ENCODE peak calls at places on chromosomes 11 and 22, in nine cellular contexts. One of them, this sample, is unnamed.

GRCh38 chr22:27307545-27308279 is 493.8 kb downstream of the MN1 start:
- DNase-seq in IMR-90: no peak
- DNase-seq in sigmoid colon: no peak
- DNase-seq in upper lobe of left lung: no peak
- DNase-seq in heart left ventricle: no peak
- DNase-seq in testis: no peak
- DNase-seq in suprapubic skin: no peak
- DNase-seq in body of pancreas: no peak
- DNase-seq in GM12891: no peak
- DNase-seq in this sample: no peak

GRCh38 chr22:46090051-46090591 is 60.2 kb upstream of the PPARA start:
- DNase-seq in testis: no peak
- DNase-seq in body of pancreas: peak; percentile 92
- DNase-seq in GM12891: no peak
- DNase-seq in sigmoid colon: peak; percentile 88
- DNase-seq in IMR-90: no peak
- DNase-seq in upper lobe of left lung: no peak
- DNase-seq in suprapubic skin: peak; percentile 81
- DNase-seq in heart left ventricle: peak; percentile 70
- DNase-seq in this sample: no peak

GRCh38 chr11:106828976-106829375 is 189.3 kb downstream of the GUCY1A2 start:
- DNase-seq in GM12891: no peak
- DNase-seq in upper lobe of left lung: no peak
- DNase-seq in testis: no peak
- DNase-seq in body of pancreas: no peak
- DNase-seq in sigmoid colon: no peak
- DNase-seq in suprapubic skin: no peak
- DNase-seq in heart left ventricle: no peak
- DNase-seq in IMR-90: no peak
- DNase-seq in this sample: no peak

GRCh38 chr11:67056640-67057409 is at the start of gene RHOD:
- DNase-seq in testis: peak; percentile 46
- DNase-seq in suprapubic skin: no peak
- DNase-seq in body of pancreas: peak; percentile 82
- DNase-seq in heart left ventricle: no peak
- DNase-seq in upper lobe of left lung: peak; percentile 65
- DNase-seq in sigmoid colon: no peak
- DNase-seq in GM12891: peak; percentile 56
- DNase-seq in IMR-90: no peak
- DNase-seq in this sample: no peak

GRCh38 chr11:19697721-19698121 is 14.9 kb upstream of the NAV2 start:
- DNase-seq in IMR-90: no peak
- DNase-seq in heart left ventricle: no peak
- DNase-seq in suprapubic skin: no peak
- DNase-seq in body of pancreas: no peak
- DNase-seq in GM12891: no peak
- DNase-seq in testis: peak; percentile 22
- DNase-seq in sigmoid colon: no peak
- DNase-seq in upper lobe of left lung: no peak
- DNase-seq in this sample: no peak

GRCh38 chr22:37045958-37046357 is 5.6 kb upstream of the KCTD17 start:
- DNase-seq in sigmoid colon: no peak
- DNase-seq in upper lobe of left lung: no peak
- DNase-seq in heart left ventricle: no peak
- DNase-seq in GM12891: no peak
- DNase-seq in IMR-90: peak; percentile 62
- DNase-seq in suprapubic skin: no peak
- DNase-seq in testis: no peak
- DNase-seq in body of pancreas: no peak
- DNase-seq in this sample: peak; percentile 35

GRCh38 chr11:114346709-114347141 is 50.5 kb downstream of the NNMT start:
- DNase-seq in upper lobe of left lung: no peak
- DNase-seq in IMR-90: no peak
- DNase-seq in testis: no peak
- DNase-seq in sigmoid colon: no peak
- DNase-seq in GM12891: no peak
- DNase-seq in body of pancreas: no peak
- DNase-seq in heart left ventricle: no peak
- DNase-seq in suprapubic skin: no peak
- DNase-seq in this sample: peak; percentile 23

GRCh38 chr22:19057999-19058491 is 64.2 kb downstream of the DGCR2 start:
- DNase-seq in body of pancreas: no peak
- DNase-seq in testis: no peak
- DNase-seq in sigmoid colon: peak; percentile 55
- DNase-seq in upper lobe of left lung: peak; percentile 8
- DNase-seq in suprapubic skin: peak; percentile 40
- DNase-seq in heart left ventricle: no peak
- DNase-seq in IMR-90: no peak
- DNase-seq in GM12891: no peak
- DNase-seq in this sample: no peak

GRCh38 chr11:9838961-9839360 is 175.1 kb downstream of the SWAP70 start:
- DNase-seq in heart left ventricle: no peak
- DNase-seq in sigmoid colon: no peak
- DNase-seq in GM12891: no peak
- DNase-seq in testis: no peak
- DNase-seq in suprapubic skin: no peak
- DNase-seq in IMR-90: no peak
- DNase-seq in body of pancreas: no peak
- DNase-seq in upper lobe of left lung: no peak
- DNase-seq in this sample: no peak

GRCh38 chr11:65852508-65853248 is 5.3 kb downstream of the CFL1 start:
- DNase-seq in upper lobe of left lung: no peak
- DNase-seq in IMR-90: no peak
- DNase-seq in heart left ventricle: no peak
- DNase-seq in sigmoid colon: peak; percentile 61
- DNase-seq in body of pancreas: no peak
- DNase-seq in suprapubic skin: peak; percentile 66
- DNase-seq in GM12891: no peak
- DNase-seq in testis: no peak
- DNase-seq in this sample: no peak

GRCh38 chr11:69243496-69244200 is 50.3 kb upstream of the MYEOV start:
- DNase-seq in IMR-90: no peak
- DNase-seq in GM12891: no peak
- DNase-seq in suprapubic skin: no peak
- DNase-seq in upper lobe of left lung: no peak
- DNase-seq in heart left ventricle: no peak
- DNase-seq in testis: peak; percentile 9
- DNase-seq in sigmoid colon: peak; percentile 35
- DNase-seq in body of pancreas: no peak
- DNase-seq in this sample: no peak

GRCh38 chr11:13261600-13262061 is 16.0 kb upstream of the BMAL1 start:
- DNase-seq in body of pancreas: no peak
- DNase-seq in sigmoid colon: no peak
- DNase-seq in GM12891: no peak
- DNase-seq in heart left ventricle: no peak
- DNase-seq in testis: no peak
- DNase-seq in IMR-90: peak; percentile 87
- DNase-seq in suprapubic skin: no peak
- DNase-seq in upper lobe of left lung: no peak
- DNase-seq in this sample: no peak

GRCh38 chr11:32069361-32070058 is 21.4 kb upstream of the RCN1 start:
- DNase-seq in upper lobe of left lung: no peak
- DNase-seq in testis: no peak
- DNase-seq in suprapubic skin: no peak
- DNase-seq in sigmoid colon: no peak
- DNase-seq in GM12891: no peak
- DNase-seq in IMR-90: no peak
- DNase-seq in body of pancreas: no peak
- DNase-seq in heart left ventricle: no peak
- DNase-seq in this sample: no peak
- TF ChIP-seq POLR2A in upper lobe of left lung: no peak
- TF ChIP-seq POLR2A in testis: no peak
- TF ChIP-seq POLR2A in suprapubic skin: no peak
- TF ChIP-seq POLR2A in sigmoid colon: no peak
- TF ChIP-seq POLR2A in GM12891: no peak
- TF ChIP-seq POLR2A in IMR-90: no peak
- TF ChIP-seq POLR2A in body of pancreas: no peak
- TF ChIP-seq POLR2A in heart left ventricle: no peak
- TF ChIP-seq POLR2A in this sample: no peak

DNA sequence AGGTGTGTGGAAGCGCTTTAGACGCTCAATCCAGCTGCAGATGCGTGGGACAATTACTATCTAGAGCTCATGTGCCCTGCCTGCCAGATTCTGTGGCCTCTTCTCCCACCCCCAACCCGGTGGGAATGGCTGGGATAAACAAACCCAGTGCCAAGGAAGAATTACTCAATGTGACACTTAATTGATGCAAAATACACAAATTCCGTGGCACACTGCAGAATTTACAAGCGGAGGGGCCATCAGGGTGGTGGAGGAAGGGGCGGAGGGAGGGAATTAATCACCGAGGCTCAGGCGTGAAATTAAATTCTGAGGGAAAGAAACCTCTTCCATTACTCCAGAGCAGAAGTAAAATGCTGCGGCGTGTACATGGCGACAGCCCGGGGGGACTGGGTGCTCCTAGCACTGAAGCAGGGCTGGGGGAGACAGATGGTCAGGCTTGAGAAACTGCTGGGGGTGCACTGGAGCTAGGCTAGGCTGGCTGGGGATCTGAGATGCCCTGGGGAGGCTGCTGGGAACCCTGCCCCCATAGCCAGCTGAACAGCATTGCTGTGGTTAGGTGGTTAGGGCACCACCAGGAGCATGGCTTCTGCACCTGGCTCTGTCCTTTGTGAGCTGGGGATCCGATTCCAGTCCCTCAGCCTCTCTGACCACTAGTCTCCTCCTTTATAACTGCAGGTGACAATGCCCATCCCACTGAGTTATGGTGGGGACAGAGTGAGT is 200.6 kb downstream of the CEP164 start:
- DNase-seq in heart left ventricle: no peak
- DNase-seq in IMR-90: no peak
- DNase-seq in sigmoid colon: no peak
- DNase-seq in testis: peak; percentile 19
- DNase-seq in GM12891: no peak
- DNase-seq in body of pancreas: no peak
- DNase-seq in suprapubic skin: no peak
- DNase-seq in upper lobe of left lung: no peak
- DNase-seq in this sample: peak; percentile 19
- TF ChIP-seq POLR2A in heart left ventricle: no peak
- TF ChIP-seq POLR2A in IMR-90: no peak
- TF ChIP-seq POLR2A in sigmoid colon: no peak
- TF ChIP-seq POLR2A in testis: no peak
- TF ChIP-seq POLR2A in GM12891: no peak
- TF ChIP-seq POLR2A in body of pancreas: no peak
- TF ChIP-seq POLR2A in suprapubic skin: no peak
- TF ChIP-seq POLR2A in upper lobe of left lung: no peak
- TF ChIP-seq POLR2A in this sample: no peak

DNA sequence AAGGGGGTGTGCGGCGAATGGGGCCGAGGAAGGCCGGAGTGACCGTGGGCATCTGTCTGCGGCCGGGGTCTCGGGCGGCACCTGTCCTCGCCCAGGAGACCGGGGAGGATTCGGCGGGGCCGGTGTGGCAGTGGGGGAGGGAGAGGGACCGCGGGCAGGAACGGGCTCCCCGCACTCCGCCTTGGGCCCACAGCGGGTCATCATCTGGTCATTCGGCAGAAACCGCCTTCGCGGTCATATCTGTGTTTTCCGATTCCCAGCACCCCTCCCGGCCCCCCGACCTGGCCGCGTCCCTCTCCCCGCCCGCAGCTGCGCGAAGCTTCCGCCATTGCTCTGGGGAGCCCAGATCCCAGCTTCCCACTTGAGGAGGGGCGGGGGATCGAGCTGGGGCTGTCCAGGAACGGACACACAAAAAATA is 824 bp upstream of the CBX6 start:
- DNase-seq in sigmoid colon: peak; percentile 89
- DNase-seq in GM12891: no peak
- DNase-seq in upper lobe of left lung: peak; percentile 66
- DNase-seq in suprapubic skin: peak; percentile 82
- DNase-seq in IMR-90: peak; percentile 32
- DNase-seq in heart left ventricle: peak; percentile 83
- DNase-seq in body of pancreas: peak; percentile 66
- DNase-seq in testis: peak; percentile 77
- DNase-seq in this sample: peak; percentile 35
- TF ChIP-seq POLR2A in sigmoid colon: no peak
- TF ChIP-seq POLR2A in GM12891: no peak
- TF ChIP-seq POLR2A in upper lobe of left lung: peak; percentile 34
- TF ChIP-seq POLR2A in suprapubic skin: no peak
- TF ChIP-seq POLR2A in IMR-90: no peak
- TF ChIP-seq POLR2A in heart left ventricle: peak; percentile 14
- TF ChIP-seq POLR2A in body of pancreas: peak; percentile 60
- TF ChIP-seq POLR2A in testis: no peak
- TF ChIP-seq POLR2A in this sample: no peak

GRCh38 chr11:123054301-123055065 is 7.5 kb downstream of the HSPA8 start:
- DNase-seq in body of pancreas: peak; percentile 30
- DNase-seq in sigmoid colon: no peak
- DNase-seq in suprapubic skin: no peak
- DNase-seq in IMR-90: peak; percentile 73
- DNase-seq in GM12891: peak; percentile 33
- DNase-seq in upper lobe of left lung: no peak
- DNase-seq in testis: peak; percentile 59
- DNase-seq in heart left ventricle: no peak
- DNase-seq in this sample: peak; percentile 88

GRCh38 chr11:123060265-123061000 is 1.5 kb downstream of the HSPA8 start:
- DNase-seq in sigmoid colon: no peak
- DNase-seq in upper lobe of left lung: no peak
- DNase-seq in body of pancreas: no peak
- DNase-seq in heart left ventricle: no peak
- DNase-seq in IMR-90: no peak
- DNase-seq in testis: no peak
- DNase-seq in GM12891: no peak
- DNase-seq in suprapubic skin: no peak
- DNase-seq in this sample: peak; percentile 47

GRCh38 chr11:123055132-123055924 is 6.6 kb downstream of the HSPA8 start:
- DNase-seq in IMR-90: no peak
- DNase-seq in sigmoid colon: no peak
- DNase-seq in body of pancreas: no peak
- DNase-seq in GM12891: no peak
- DNase-seq in heart left ventricle: no peak
- DNase-seq in suprapubic skin: no peak
- DNase-seq in testis: no peak
- DNase-seq in upper lobe of left lung: no peak
- DNase-seq in this sample: peak; percentile 66

GRCh38 chr11:123057604-123058305 is 4.2 kb downstream of the HSPA8 start:
- DNase-seq in GM12891: no peak
- DNase-seq in sigmoid colon: no peak
- DNase-seq in IMR-90: no peak
- DNase-seq in testis: no peak
- DNase-seq in heart left ventricle: no peak
- DNase-seq in suprapubic skin: no peak
- DNase-seq in body of pancreas: no peak
- DNase-seq in upper lobe of left lung: no peak
- DNase-seq in this sample: peak; percentile 22

DNA sequence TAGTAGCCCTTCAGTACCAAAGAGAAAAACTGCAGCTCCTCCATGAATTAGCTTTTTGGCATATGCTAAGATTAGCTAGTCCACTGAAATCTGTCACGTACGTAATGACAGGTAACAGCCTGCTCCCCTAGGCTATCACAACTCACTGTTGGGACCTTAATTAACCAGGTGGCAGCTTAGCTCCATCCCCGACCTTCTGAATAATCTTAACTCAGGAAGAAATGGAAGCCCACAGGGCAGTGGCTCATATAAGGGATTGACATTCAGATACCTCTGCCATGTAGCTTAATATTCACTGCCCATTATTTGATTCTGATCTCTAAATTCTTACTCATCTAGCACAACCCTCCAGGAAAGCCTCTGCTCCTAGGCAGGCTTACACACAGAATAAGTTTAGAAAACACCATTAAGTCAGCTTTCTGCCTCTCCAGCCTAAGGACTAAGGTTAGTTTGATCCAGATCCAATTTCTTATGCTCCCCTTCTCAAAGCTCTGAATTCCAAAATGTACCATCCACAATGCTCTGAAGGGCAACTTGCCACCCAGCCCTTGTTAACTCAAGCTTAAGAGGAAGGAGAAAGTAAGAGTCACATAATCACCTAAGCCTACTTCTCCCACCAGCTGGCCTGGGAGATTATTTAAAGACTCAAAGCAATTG is 5.0 kb downstream of the HSPA8 start:
- DNase-seq in IMR-90: no peak
- DNase-seq in suprapubic skin: no peak
- DNase-seq in heart left ventricle: no peak
- DNase-seq in upper lobe of left lung: no peak
- DNase-seq in sigmoid colon: no peak
- DNase-seq in body of pancreas: no peak
- DNase-seq in testis: no peak
- DNase-seq in GM12891: no peak
- DNase-seq in this sample: peak; percentile 40
- TF ChIP-seq POLR2A in IMR-90: no peak
- TF ChIP-seq POLR2A in suprapubic skin: no peak
- TF ChIP-seq POLR2A in heart left ventricle: no peak
- TF ChIP-seq POLR2A in upper lobe of left lung: no peak
- TF ChIP-seq POLR2A in sigmoid colon: no peak
- TF ChIP-seq POLR2A in body of pancreas: no peak
- TF ChIP-seq POLR2A in testis: no peak
- TF ChIP-seq POLR2A in GM12891: peak; percentile 20
- TF ChIP-seq POLR2A in this sample: no peak